ENCODE peak calls at places on chromosomes 11 and 22, in four cellular contexts. S is SK-N-SH, T is transverse colon, R is fibroblast of mammary gland. L is an unnamed sample.
A peak's percentile ranks its signal among the peaks of the same experiment; 100 is the strongest.

GRCh38 chr22:28710112-28710888 is 30.7 kb upstream of the TTC28 start:
- DNase-seq in S (peak; percentile 42), T (no peak), R (peak; percentile 85), L (peak; percentile 69)

GRCh38 chr22:36292823-36293530 is 40.0 kb downstream of the APOL1 start:
- DNase-seq in S (no peak), T (no peak), R (no peak), L (no peak)

GRCh38 chr11:102197759-102198158 is 87.5 kb downstream of the YAP1 start:
- DNase-seq in S (no peak), T (no peak), R (no peak), L (no peak)

GRCh38 chr11:898540-899190 is 11.9 kb downstream of the CHID1 start:
- DNase-seq in S (peak; percentile 65), T (no peak), R (peak; percentile 25), L (no peak)

GRCh38 chr11:11898648-11899047 is 56.9 kb downstream of the USP47 start:
- DNase-seq in S (no peak), T (no peak), R (no peak), L (no peak)

GRCh38 chr11:67271548-67272284 is 5.4 kb downstream of the GRK2 start:
- DNase-seq in S (no peak), T (peak; percentile 22), R (no peak), L (no peak)

GRCh38 chr11:67045314-67045713 is 11.3 kb upstream of the RHOD start:
- DNase-seq in S (no peak), T (no peak), R (peak; percentile 96), L (peak; percentile 83)

GRCh38 chr11:21289686-21290085 is 620.3 kb downstream of the NELL1 start:
- DNase-seq in S (no peak), T (no peak), R (no peak), L (no peak)

DNA sequence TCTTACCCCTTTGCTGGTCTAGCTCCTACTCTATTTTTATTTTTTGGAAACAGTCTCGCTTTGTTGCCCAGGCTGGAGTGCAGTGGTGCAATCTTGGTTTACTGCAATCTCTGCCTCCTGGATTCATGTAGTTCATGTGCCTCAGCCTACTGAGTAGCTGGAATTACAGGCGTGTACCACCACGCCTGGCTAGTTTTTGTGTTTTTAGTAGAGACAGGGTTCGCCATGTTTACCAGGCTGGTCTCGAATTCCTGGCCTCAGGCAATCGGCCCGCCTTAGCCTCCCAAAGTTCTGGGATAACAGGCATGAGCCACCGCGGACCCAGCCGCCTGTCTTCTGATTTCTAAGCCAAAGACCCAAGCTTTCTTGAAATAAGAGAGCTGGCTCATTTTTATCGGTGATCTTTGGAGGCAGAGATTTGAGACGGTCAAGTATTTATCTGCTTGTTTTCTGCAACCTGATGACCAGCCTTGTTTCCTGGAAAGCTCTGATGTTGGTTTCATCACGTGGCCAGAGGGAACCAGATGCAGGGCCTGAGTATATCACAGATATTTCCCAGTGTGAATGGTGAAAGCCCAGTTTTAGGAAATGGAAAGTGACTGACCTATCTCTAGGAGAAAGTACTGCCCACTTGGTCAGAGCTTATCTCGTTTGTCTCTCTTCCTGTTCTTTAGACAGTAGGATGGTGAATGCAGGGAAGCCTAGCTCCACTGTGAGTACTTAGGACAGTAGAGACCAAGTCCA is 5.7 kb upstream of the SIDT2 start:
- DNase-seq in S (peak; percentile 20), T (no peak), R (peak; percentile 65), L (no peak)
- TF ChIP-seq CTCF in S (no peak), T (no peak), R (no peak), L (no peak)

GRCh38 chr11:75894036-75894585 is 79.1 kb downstream of the UVRAG start:
- DNase-seq in S (no peak), T (no peak), R (no peak), L (no peak)

GRCh38 chr11:75893202-75893601 is 78.2 kb downstream of the UVRAG start:
- DNase-seq in S (no peak), T (no peak), R (no peak), L (no peak)

GRCh38 chr11:75900848-75901247 is 85.8 kb downstream of the UVRAG start:
- DNase-seq in S (no peak), T (no peak), R (no peak), L (no peak)

GRCh38 chr11:75898871-75899270 is 83.9 kb downstream of the UVRAG start:
- DNase-seq in S (no peak), T (no peak), R (no peak), L (no peak)

DNA sequence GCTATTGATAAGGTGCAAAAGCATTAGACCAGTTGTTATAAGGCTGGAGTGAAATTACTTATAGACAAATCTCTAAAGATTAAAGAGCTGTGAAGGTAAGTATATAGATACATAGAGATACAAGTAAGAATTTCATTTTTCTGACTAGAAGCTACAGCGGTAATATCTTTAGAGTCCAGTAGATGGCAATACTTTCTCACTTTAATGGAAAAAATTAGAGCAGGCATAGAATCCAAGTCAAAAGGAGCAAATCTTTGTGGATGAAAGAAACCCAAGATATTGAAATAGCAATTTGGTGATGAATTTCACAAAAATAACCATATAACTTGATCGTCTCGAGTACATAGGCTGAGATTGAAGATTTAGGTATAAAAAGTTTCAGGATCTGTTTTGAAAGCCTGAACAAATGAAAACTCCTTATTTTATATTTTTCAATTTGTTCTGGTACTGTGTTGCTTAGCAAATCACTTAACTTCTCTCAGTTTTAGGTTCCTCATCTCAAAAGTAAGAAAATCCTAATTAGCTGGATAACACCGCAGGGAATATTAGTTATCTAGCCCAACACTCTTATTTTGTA is 81.9 kb downstream of the UVRAG start:
- DNase-seq in S (peak; percentile 44), T (no peak), R (peak; percentile 63), L (peak; percentile 49)
- TF ChIP-seq CTCF in S (peak; percentile 81), T (peak; percentile 72), R (peak; percentile 62), L (peak; percentile 89)

DNA sequence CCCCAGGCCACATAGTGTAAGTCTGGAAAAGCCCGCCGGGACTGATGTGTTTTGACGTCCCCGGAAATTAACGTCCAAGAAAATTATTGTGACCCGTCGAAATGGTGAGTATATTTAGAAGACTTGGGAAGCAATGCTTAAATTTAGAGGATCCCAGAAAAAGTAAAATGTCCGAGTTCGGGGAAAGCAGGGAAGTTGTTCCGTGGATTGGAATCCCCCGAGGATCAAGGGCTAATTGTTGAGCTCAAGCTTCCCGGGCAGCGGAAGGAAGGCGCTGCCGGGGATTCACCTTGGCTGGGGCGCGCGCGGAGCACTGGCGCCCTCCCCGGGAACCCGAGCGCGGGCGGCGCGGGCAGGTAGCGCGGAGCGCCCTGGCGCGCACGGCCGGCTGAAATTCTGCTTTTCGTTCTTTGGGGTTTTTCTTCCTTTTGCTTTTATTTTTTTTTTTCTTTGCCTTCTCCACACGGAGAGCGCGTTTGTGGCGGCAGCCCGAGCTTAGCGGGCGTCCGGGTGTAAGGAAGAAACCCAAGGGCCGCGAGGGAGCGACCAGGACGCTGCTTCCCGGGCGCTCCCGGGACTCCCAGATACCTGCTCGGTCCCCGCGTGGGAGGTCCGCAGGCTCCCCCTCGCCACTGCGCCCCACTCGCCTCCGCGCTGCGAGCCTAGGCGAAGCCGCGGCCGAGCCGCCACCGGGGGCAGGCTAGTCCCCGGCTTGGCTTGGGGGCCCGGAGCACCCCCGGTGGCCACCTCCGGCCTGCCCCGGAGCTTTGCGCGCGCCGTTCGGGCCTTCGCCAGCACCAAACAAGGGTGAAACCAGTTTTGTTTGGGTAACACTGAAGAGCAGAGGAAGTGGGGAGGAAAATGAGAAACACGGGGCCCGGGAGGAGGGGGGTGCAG is 4.7 kb upstream of the IGF2 start:
- DNase-seq in S (no peak), T (no peak), R (no peak), L (no peak)
- TF ChIP-seq CTCF in S (no peak), T (no peak), R (no peak), L (peak; percentile 31)

DNA sequence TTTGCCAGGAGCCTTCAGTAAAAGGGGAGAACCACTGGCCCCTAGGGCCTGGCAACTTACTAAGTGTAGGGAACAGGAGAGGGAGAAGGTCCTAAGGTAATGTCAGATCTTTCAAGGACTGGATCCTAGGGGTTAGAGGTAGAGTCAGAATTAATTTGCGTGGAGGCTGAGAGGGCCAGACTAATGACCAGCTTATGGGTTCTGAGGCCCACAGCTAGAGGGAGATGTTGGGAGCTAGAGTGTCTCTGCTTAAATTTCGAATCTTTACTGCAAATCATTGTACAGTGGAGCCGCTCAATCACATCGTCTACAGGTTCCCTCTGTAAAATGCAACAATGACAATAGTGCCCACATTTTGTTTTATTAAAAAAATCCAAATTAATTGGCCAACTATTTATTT is 31.4 kb downstream of the CLMP start:
- DNase-seq in S (no peak), T (no peak), R (no peak), L (no peak)
- TF ChIP-seq CTCF in S (peak; percentile 29), T (no peak), R (peak; percentile 24), L (peak; percentile 62)

DNA sequence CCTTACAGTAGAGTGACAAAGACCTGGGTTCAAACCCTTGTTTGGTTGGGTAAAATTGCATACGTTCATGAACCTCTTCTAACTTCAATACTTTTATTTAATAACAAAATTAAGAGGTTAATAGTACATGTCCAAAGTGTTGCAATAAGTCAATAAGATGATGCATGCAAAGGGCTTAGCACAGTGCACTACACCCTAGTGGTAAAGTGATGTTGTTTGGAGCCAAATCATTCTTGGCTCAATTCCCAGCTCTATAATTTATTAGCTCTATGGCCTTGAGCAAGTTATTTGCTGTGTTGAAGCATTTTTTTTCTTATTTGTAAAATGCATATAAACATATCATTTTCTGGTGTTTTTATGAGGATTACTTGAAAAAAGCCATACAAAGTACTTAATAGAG is 945.3 kb downstream of the LRRC4C start:
- DNase-seq in S (no peak), T (no peak), R (peak; percentile 71), L (peak; percentile 1)
- TF ChIP-seq CTCF in S (no peak), T (no peak), R (no peak), L (no peak)